ENCODE peak calls at places on chromosome 21, in seven cellular contexts. G is astrocyte of the spinal cord, L is esophagus squamous epithelium, U is neural crest cell, D is A549, F is tibial nerve, O is colonic mucosa. R is an unnamed sample.

GRCh38 chr21:42308914-42309752 is 6.1 kb downstream of the TFF3 start:
- DNase-seq in U (no peak), L (no peak), G (no peak), O (no peak), F (no peak), D (no peak), R (no peak)

GRCh38 chr21:45973475-45974072 is 8.0 kb upstream of the COL6A1 start:
- DNase-seq in F (peak; percentile 80), O (peak; percentile 62), G (peak; percentile 90), L (no peak), U (peak; percentile 83), D (peak; percentile 26), R (no peak)

GRCh38 chr21:15005391-15005790 is 59.4 kb downstream of the NRIP1 start:
- DNase-seq in L (no peak), D (no peak), O (no peak), U (peak; percentile 25), F (no peak), G (peak; percentile 45), R (no peak)

GRCh38 chr21:46322351-46323226 is 1.1 kb downstream of the C21orf58 start:
- DNase-seq in O (peak; percentile 35), G (peak; percentile 46), U (no peak), F (no peak), D (peak; percentile 12), L (no peak), R (no peak)

GRCh38 chr21:33025471-33026298 is at the start of gene OLIG2:
- DNase-seq in L (no peak), D (no peak), F (no peak), U (peak; percentile 75), G (no peak), O (no peak), R (no peak)

GRCh38 chr21:46151989-46152938 is 3.1 kb downstream of the FTCD start:
- DNase-seq in F (no peak), O (no peak), U (no peak), D (no peak), G (no peak), L (no peak), R (no peak)

GRCh38 chr21:15278851-15279250 is 214.1 kb upstream of the NRIP1 start:
- DNase-seq in G (no peak), L (no peak), D (no peak), U (no peak), O (no peak), F (no peak), R (no peak)

GRCh38 chr21:44900559-44901251 is 20.0 kb downstream of the ITGB2 start:
- DNase-seq in D (no peak), U (no peak), F (no peak), L (no peak), O (no peak), G (no peak), R (no peak)

GRCh38 chr21:45286671-45287437 is 841 bp downstream of the POFUT2 start:
- DNase-seq in D (no peak), F (no peak), U (peak; percentile 49), O (no peak), L (no peak), G (no peak), R (no peak)

GRCh38 chr21:42641311-42642218 is 11.9 kb upstream of the PDE9A start:
- DNase-seq in L (no peak), G (no peak), D (no peak), F (no peak), U (no peak), O (no peak), R (no peak)

GRCh38 chr21:42159560-42160110 is 59.3 kb upstream of the ABCG1 start:
- DNase-seq in U (no peak), O (no peak), D (no peak), F (no peak), L (no peak), G (no peak), R (no peak)

GRCh38 chr21:35204850-35205564 is 155.9 kb upstream of the RUNX1 start:
- DNase-seq in G (peak; percentile 83), F (no peak), U (no peak), L (no peak), O (peak; percentile 60), D (no peak), R (peak; percentile 21)
- TF ChIP-seq CTCF in G (no peak), F (no peak), U (no peak), L (no peak), O (no peak), D (no peak), R (no peak)

GRCh38 chr21:37164742-37165141 is 91.7 kb downstream of the TTC3 start:
- DNase-seq in F (no peak), O (no peak), L (no peak), D (no peak), U (no peak), G (no peak), R (no peak)

GRCh38 chr21:37168666-37169065 is 95.6 kb downstream of the TTC3 start:
- DNase-seq in L (no peak), F (no peak), D (no peak), O (no peak), U (no peak), G (no peak), R (no peak)

GRCh38 chr21:37172646-37173045 is 94.5 kb downstream of the VPS26C start:
- DNase-seq in U (no peak), F (no peak), D (no peak), O (no peak), G (no peak), L (no peak), R (no peak)

GRCh38 chr21:37165606-37166005 is 92.6 kb downstream of the TTC3 start:
- DNase-seq in O (no peak), U (no peak), G (no peak), F (no peak), L (no peak), D (no peak), R (no peak)

DNA sequence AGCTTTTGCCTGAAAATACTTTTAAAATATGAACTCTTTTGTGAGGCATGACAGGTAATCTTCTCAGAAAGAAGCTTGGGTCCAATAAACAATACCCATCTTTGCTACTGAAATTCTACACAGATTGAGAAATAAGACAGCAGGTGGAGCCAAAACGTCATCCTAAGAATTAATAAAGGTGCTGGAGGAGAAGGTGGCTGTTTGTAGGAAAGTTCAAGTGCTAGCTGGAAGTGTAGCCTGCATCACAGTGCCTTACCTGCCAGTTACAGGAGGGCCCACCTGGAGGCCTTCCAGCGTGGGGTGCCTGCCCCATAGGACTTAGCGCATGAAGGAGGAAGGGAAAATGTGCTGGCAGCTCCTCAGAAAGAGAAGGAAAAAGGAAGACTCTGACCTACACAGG is 93.7 kb downstream of the TTC3 start:
- DNase-seq in D (peak; percentile 12), L (no peak), G (no peak), F (no peak), U (no peak), O (no peak), R (no peak)
- TF ChIP-seq CTCF in D (peak; percentile 27), L (no peak), G (peak; percentile 0), F (no peak), U (peak; percentile 54), O (no peak), R (no peak)

GRCh38 chr21:36686955-36687354 is 12.0 kb upstream of the SIM2 start:
- DNase-seq in L (no peak), F (no peak), G (no peak), O (no peak), D (no peak), U (no peak), R (no peak)
- TF ChIP-seq CTCF in L (no peak), F (no peak), G (no peak), O (no peak), D (no peak), U (no peak), R (no peak)

DNA sequence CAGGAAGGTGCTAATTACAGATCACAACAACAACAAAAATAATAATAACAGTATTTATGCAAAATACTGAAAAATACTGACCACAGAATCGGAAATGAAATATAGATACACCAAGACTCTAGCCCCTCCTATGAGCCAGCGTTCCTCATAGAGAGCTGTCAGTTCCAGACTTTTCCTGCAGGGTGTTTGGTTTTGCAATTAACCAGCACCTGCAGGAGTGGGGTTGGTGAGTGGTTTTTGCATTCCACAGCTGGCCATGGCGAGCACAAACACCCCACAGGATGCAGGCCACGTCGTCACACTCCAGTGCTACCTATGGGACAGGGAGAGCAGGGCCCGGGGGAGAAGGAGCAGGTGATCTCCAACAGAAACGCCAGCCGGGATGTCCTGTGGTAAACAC is 94.1 kb downstream of the ERG start:
- DNase-seq in G (no peak), U (no peak), L (no peak), D (no peak), F (no peak), O (no peak), R (no peak)
- TF ChIP-seq CTCF in G (no peak), U (no peak), L (no peak), D (no peak), F (no peak), O (no peak), R (no peak)

GRCh38 chr21:36994501-36995189 is 11.9 kb upstream of the RIPPLY3 start:
- DNase-seq in G (no peak), F (no peak), O (no peak), D (no peak), U (no peak), L (no peak), R (no peak)
- TF ChIP-seq CTCF in G (no peak), F (no peak), O (no peak), D (no peak), U (no peak), L (no peak), R (no peak)

R was measured in thoracic aorta.